ENCODE peak calls at places on chromosomes 6 and 20, in nine cellular contexts. D, O, F, P, K, V, Y, J and A are unnamed samples.

GRCh38 chr20:62644802-62645496 is 2.6 kb downstream of the SLCO4A1 start:
- DNase-seq in P (no peak), O (no peak), F (peak), V (no peak), D (no peak), K (no peak), Y (no peak), J (no peak), A (no peak)

GRCh38 chr20:19893356-19893755 is 123.8 kb upstream of the NAA20 start:
- DNase-seq in O (no peak), P (no peak), V (no peak), K (no peak), F (no peak), Y (no peak), J (peak), D (no peak), A (no peak)

GRCh38 chr20:57256205-57256604 is 10.2 kb downstream of the BMP7 start:
- DNase-seq in F (no peak), Y (no peak), V (no peak), K (no peak), O (no peak), J (no peak), D (no peak), P (no peak), A (no peak)

GRCh38 chr6:25224237-25224636 is 54.9 kb upstream of the CARMIL1 start:
- DNase-seq in P (no peak), O (no peak), F (no peak), D (peak), Y (no peak), K (no peak), J (no peak), V (no peak), A (no peak)

GRCh38 chr6:105326838-105327745 is 75.8 kb downstream of the PREP start:
- DNase-seq in F (peak), V (peak), J (peak), P (no peak), O (no peak), D (no peak), Y (no peak), K (no peak), A (no peak)

GRCh38 chr20:17295151-17295726 is 68.4 kb downstream of the PCSK2 start:
- DNase-seq in V (no peak), D (no peak), P (no peak), J (no peak), F (no peak), Y (no peak), K (no peak), O (no peak), A (no peak)

GRCh38 chr6:44642870-44643522 is 255.5 kb downstream of the CDC5L start:
- DNase-seq in P (no peak), K (no peak), O (no peak), J (peak), F (peak), V (no peak), Y (no peak), D (no peak), A (no peak)

GRCh38 chr6:7939186-7939863 is 28.7 kb upstream of the TXNDC5 start:
- DNase-seq in F (no peak), P (no peak), V (no peak), J (no peak), Y (no peak), O (no peak), D (no peak), K (no peak), A (no peak)

GRCh38 chr20:1879934-1880333 is 15.3 kb upstream of the SIRPA start:
- DNase-seq in Y (no peak), J (no peak), K (no peak), V (no peak), D (no peak), P (no peak), O (no peak), F (no peak), A (no peak)

GRCh38 chr20:63540417-63541186 is 3.4 kb upstream of the PTK6 start:
- DNase-seq in P (no peak), Y (no peak), O (no peak), F (peak), V (no peak), K (no peak), J (no peak), D (no peak), A (no peak)

GRCh38 chr20:53839423-53840176 is 230.8 kb downstream of the BCAS1 start:
- DNase-seq in K (no peak), F (peak), P (no peak), J (no peak), Y (peak), O (peak), V (no peak), D (peak), A (no peak)

GRCh38 chr6:141265748-141266647 is 866.7 kb upstream of the GJE1 start:
- DNase-seq in Y (no peak), J (no peak), P (peak), V (no peak), K (no peak), O (no peak), D (no peak), F (peak), A (no peak)

GRCh38 chr20:37640600-37641561 is 52.9 kb upstream of the CTNNBL1 start:
- DNase-seq in P (peak), D (no peak), K (no peak), O (no peak), Y (no peak), V (no peak), J (no peak), F (peak), A (no peak)

GRCh38 chr20:6705106-6705766 is 62.2 kb upstream of the BMP2 start:
- DNase-seq in K (no peak), D (no peak), P (no peak), O (no peak), Y (no peak), F (peak), J (peak), V (no peak), A (no peak)

GRCh38 chr6:51618563-51618962 is 468.9 kb downstream of the PKHD1 start:
- DNase-seq in F (peak), K (no peak), J (no peak), V (no peak), D (no peak), P (peak), O (no peak), Y (no peak), A (no peak)

GRCh38 chr6:75130784-75131183 is 75.1 kb downstream of the COL12A1 start:
- DNase-seq in P (no peak), F (peak), K (no peak), V (no peak), Y (no peak), D (no peak), O (no peak), J (no peak), A (no peak)

GRCh38 chr20:58310291-58310782 is 822 bp downstream of the RAB22A start:
- DNase-seq in D (no peak), F (peak), P (no peak), J (no peak), O (no peak), V (peak), K (no peak), Y (no peak), A (no peak)

GRCh38 chr20:7379621-7380220 is 560.5 kb downstream of the HAO1 start:
- DNase-seq in V (no peak), Y (no peak), P (no peak), F (peak), O (no peak), D (no peak), J (no peak), K (no peak), A (no peak)

GRCh38 chr20:58017237-58017969 is 211.1 kb downstream of the ANKRD60 start:
- DNase-seq in P (no peak), Y (no peak), V (peak), O (no peak), J (peak), K (no peak), F (peak), D (no peak), A (peak)

GRCh38 chr6:20400476-20401402 is 940 bp upstream of the E2F3 start:
- DNase-seq in O (peak), P (peak), V (peak), Y (peak), J (peak), D (peak), K (peak), F (peak), A (peak)

GRCh38 chr20:54123587-54124180 is 50.1 kb downstream of the CYP24A1 start:
- DNase-seq in P (no peak), D (no peak), K (peak), Y (no peak), J (peak), O (no peak), V (no peak), F (peak), A (no peak)

GRCh38 chr6:788058-788457 is 95.1 kb upstream of the EXOC2 start:
- DNase-seq in D (peak), K (no peak), V (no peak), F (no peak), Y (no peak), J (no peak), P (no peak), O (peak), A (no peak)

GRCh38 chr6:40722553-40723258 is 135.5 kb upstream of the LRFN2 start:
- DNase-seq in F (no peak), D (no peak), J (peak), O (no peak), Y (no peak), P (no peak), K (no peak), V (no peak), A (no peak)

GRCh38 chr6:141077355-141078333 is 1055.1 kb upstream of the GJE1 start:
- DNase-seq in D (peak), P (peak), Y (no peak), O (no peak), V (no peak), K (peak), J (peak), F (peak), A (no peak)

GRCh38 chr6:21634582-21634981 is 41.0 kb downstream of the SOX4 start:
- DNase-seq in O (no peak), F (peak), Y (no peak), J (peak), V (peak), P (peak), K (peak), D (no peak), A (no peak)

GRCh38 chr6:77456531-77457248 is 6.6 kb downstream of the HTR1B start:
- DNase-seq in D (no peak), P (peak), V (no peak), J (peak), Y (no peak), F (peak), O (no peak), K (no peak), A (no peak)

GRCh38 chr6:166786704-166787293 is 159.7 kb upstream of the RPS6KA2 start:
- DNase-seq in D (peak), P (peak), J (peak), K (peak), Y (no peak), O (peak), F (peak), V (peak), A (no peak)

GRCh38 chr6:166253277-166254229 is 54.6 kb downstream of the PRR18 start:
- DNase-seq in V (no peak), P (peak), K (peak), O (peak), D (peak), J (no peak), Y (no peak), F (no peak), A (no peak)

GRCh38 chr6:11434565-11435326 is 102.8 kb upstream of the TMEM170B start:
- DNase-seq in P (no peak), J (peak), V (no peak), F (peak), D (no peak), O (no peak), K (no peak), Y (no peak), A (no peak)

GRCh38 chr6:11231564-11232176 is 798 bp downstream of the NEDD9 start:
- DNase-seq in Y (no peak), V (no peak), O (no peak), P (peak), F (peak), D (no peak), K (peak), J (no peak), A (no peak)

GRCh38 chr6:43391448-43392031 is 22.1 kb upstream of the ZNF318 start:
- DNase-seq in V (no peak), O (peak), Y (peak), J (no peak), K (no peak), F (no peak), D (peak), P (no peak), A (no peak)

GRCh38 chr6:3323696-3324261 is 65.0 kb downstream of the PSMG4 start:
- DNase-seq in Y (no peak), V (no peak), F (no peak), P (no peak), K (no peak), O (no peak), J (no peak), D (no peak), A (no peak)

GRCh38 chr6:3324262-3324942 is 65.7 kb downstream of the PSMG4 start:
- DNase-seq in P (peak), Y (no peak), K (no peak), O (no peak), V (no peak), J (peak), D (no peak), F (peak), A (peak)

GRCh38 chr6:3321875-3322274 is 63.1 kb downstream of the PSMG4 start:
- DNase-seq in P (no peak), K (no peak), D (no peak), F (no peak), Y (no peak), O (no peak), J (no peak), V (no peak), A (no peak)

GRCh38 chr6:3322366-3322890 is 63.7 kb downstream of the PSMG4 start:
- DNase-seq in O (no peak), F (no peak), D (no peak), Y (no peak), P (no peak), K (no peak), V (no peak), J (no peak), A (no peak)

DNA sequence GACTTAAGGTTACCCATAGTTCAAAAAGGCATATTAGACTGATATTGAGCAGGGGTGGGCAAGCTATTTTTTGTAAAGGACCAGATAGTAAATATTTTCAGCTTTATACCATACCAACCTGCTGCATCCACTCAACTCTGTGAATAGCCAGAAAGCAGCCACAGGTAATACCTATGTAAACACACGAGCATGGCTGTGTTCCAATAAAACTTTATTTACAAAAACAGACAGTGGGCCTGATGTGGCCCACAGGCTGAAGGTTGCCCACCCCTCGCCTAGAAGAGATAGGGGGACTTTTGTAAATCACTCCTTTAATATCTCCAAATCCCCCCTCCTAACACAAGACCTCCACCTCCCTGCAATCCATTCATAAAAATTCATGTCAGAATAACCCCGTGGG is 64.4 kb downstream of the PSMG4 start:
- DNase-seq in K (no peak), J (no peak), Y (no peak), O (no peak), V (no peak), F (no peak), D (no peak), P (no peak), A (no peak)
- H3K27ac ChIP-seq in K (no peak), J (no peak), Y (no peak), O (no peak), V (no peak), F (peak), D (no peak), P (no peak), A (peak)

GRCh38 chr6:145081677-145082076 is 653.6 kb downstream of the EPM2A start:
- DNase-seq in O (no peak), P (no peak), J (no peak), V (no peak), Y (no peak), K (no peak), F (no peak), D (no peak), A (no peak)
- H3K27ac ChIP-seq in O (no peak), P (no peak), J (no peak), V (no peak), Y (no peak), K (no peak), F (no peak), D (no peak), A (no peak)

DNA sequence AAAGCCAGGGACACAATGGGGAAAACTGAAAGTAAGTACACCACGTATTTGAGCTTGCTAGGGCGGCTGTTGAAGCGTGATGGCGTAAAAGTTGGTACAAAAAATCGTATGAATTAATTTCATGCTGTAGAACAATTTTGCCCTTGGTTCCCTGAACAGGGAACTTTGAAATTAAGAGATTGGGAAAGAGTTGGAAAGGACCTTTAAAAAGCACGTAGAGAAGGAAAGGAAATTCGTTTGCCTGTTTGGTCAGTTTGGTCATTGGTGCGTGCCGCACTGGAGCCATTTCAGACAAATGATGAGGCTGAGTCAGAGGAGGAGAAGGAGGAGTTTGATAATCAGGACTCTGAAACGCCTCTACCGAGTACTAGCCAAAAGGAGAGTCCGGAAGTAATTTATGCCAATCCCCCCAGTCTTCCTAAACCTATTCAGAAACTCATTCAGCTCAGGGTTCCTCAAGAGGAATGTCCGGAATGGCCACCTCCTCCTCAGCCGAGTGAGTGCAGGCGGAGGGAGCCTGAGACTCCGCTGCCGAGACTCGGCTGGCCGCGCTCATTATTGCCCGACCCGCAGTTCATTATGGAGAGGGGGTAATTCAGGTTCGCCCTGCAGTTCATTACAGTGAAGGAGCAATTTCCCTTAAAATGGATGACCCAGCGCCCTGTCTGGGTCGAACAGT is 59.2 kb upstream of the PRSS16 start:
- DNase-seq in Y (no peak), P (peak), J (peak), O (peak), V (no peak), F (peak), K (peak), D (peak), A (no peak)
- H3K27ac ChIP-seq in Y (peak), P (peak), J (peak), O (peak), V (peak), F (peak), K (peak), D (peak), A (no peak)

GRCh38 chr6:134720353-134721094 is 229.4 kb downstream of the ALDH8A1 start:
- DNase-seq in Y (no peak), P (peak), V (no peak), D (no peak), F (no peak), J (no peak), K (no peak), O (no peak), A (no peak)
- H3K27ac ChIP-seq in Y (no peak), P (peak), V (no peak), D (no peak), F (no peak), J (no peak), K (peak), O (no peak), A (peak)

GRCh38 chr6:31723980-31724691 is 963 bp downstream of the MPIG6B start:
- DNase-seq in Y (no peak), P (no peak), V (no peak), K (no peak), O (no peak), F (no peak), D (no peak), J (no peak), A (no peak)
- H3K27ac ChIP-seq in Y (no peak), P (no peak), V (no peak), K (no peak), O (no peak), F (no peak), D (no peak), J (no peak), A (no peak)

GRCh38 chr6:33781105-33781975 is 7.6 kb downstream of the LEMD2 start:
- DNase-seq in P (no peak), D (no peak), J (peak), K (no peak), Y (no peak), F (peak), O (no peak), V (peak), A (no peak)
- H3K27ac ChIP-seq in P (no peak), D (no peak), J (peak), K (peak), Y (no peak), F (peak), O (no peak), V (peak), A (no peak)